ENCODE peak calls at places on chromosomes 1 and 21, in four cellular contexts. L, C, H and I are unnamed samples.

GRCh38 chr1:4176841-4177240 is 276.8 kb upstream of the C1orf174 start:
- DNase-seq in L (no peak), C (no peak), H (no peak), I (no peak)

GRCh38 chr1:50531027-50531426 is 107.8 kb upstream of the DMRTA2 start:
- DNase-seq in L (no peak), C (no peak), H (no peak), I (no peak)

GRCh38 chr1:82695443-82695842 is 894.7 kb downstream of the ADGRL2 start:
- DNase-seq in L (no peak), C (no peak), H (no peak), I (no peak)

GRCh38 chr21:44354775-44355771 is 1.7 kb downstream of the TRPM2 start:
- DNase-seq in L (peak), C (no peak), H (peak), I (no peak)

GRCh38 chr1:28737245-28738137 is 751 bp downstream of the YTHDF2 start:
- DNase-seq in L (no peak), C (peak), H (peak), I (peak)

GRCh38 chr1:1841575-1841991 is 49.3 kb downstream of the GNB1 start:
- DNase-seq in L (no peak), C (no peak), H (no peak), I (no peak)

GRCh38 chr1:67290236-67290635 is 17.4 kb upstream of the IL12RB2 start:
- DNase-seq in L (no peak), C (no peak), H (no peak), I (no peak)

GRCh38 chr1:78303620-78304019 is 187.2 kb upstream of the PTGFR start:
- DNase-seq in L (no peak), C (no peak), H (no peak), I (no peak)

GRCh38 chr1:46480959-46481646 is 8.5 kb upstream of the DMBX1 start:
- DNase-seq in L (no peak), C (peak), H (no peak), I (no peak)

GRCh38 chr1:19203440-19203839 is 6.6 kb downstream of the UBR4 start:
- DNase-seq in L (no peak), C (no peak), H (no peak), I (no peak)

GRCh38 chr1:110433213-110433612 is 17.7 kb upstream of the PROK1 start:
- DNase-seq in L (no peak), C (peak), H (no peak), I (no peak)

GRCh38 chr1:103266036-103266435 is 157.7 kb upstream of the COL11A1 start:
- DNase-seq in L (no peak), C (no peak), H (no peak), I (no peak)
- TF ChIP-seq CREM in L (no peak), C (no peak), H (no peak), I (no peak)

DNA sequence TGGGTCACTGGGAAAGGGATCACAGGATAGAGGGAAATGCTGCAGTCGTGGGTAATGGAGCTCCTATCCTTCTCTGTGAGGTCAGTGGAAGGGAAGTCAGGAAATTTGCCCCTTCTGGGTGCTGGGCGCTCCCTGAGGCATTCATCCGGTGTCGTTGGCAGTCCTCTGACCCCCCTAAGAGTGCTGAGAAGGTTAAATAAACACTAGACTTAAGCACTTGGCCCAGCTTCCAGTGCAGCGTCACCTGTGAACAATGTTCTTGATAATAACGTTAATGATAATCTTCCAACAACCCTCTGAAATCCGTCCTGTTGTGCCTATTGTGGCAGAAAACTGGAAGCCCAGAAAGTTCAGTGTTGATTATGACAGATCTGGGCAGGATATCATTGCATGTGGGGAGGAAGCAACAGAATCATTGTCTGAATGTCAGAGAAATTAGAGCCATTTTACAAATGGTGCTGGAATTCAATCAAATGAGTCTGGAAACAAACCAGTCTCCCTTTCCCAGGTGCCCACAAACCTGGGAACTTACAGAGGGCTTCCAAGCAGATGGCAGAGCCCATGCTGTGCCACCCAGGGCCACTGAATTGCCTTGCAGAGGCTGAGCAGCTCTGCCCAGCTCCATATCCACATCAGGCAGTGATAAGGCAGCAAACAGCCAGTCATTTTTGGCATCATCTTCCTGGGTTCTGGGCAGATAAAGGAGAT is 216.8 kb downstream of the KAZN start:
- DNase-seq in L (no peak), C (no peak), H (no peak), I (no peak)
- TF ChIP-seq ETV6 in L (no peak), C (no peak), H (no peak), I (no peak)

DNA sequence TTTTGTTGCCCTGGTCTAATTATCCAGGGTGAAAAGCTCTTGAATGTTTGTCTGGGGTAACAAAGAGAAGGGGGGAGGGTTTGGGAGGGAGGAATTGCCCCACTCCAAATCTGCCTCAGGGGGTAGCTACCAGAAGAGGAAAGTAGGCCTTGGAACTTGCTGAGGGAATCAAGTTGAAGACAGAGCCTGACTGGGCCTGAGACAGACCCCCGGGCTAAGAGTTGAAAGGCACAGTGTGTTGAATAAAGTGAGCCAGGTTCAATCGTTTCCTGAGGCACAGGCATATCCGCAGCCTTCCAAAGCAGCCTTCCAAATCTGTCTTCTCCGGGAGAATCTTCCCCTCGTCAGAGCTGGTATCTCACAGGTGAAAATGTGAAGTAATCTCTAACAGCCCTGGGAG is 96.6 kb downstream of the LRIG2 start:
- DNase-seq in L (no peak), C (no peak), H (no peak), I (no peak)
- TF ChIP-seq TCF7 in L (no peak), C (no peak), H (no peak), I (no peak)

DNA sequence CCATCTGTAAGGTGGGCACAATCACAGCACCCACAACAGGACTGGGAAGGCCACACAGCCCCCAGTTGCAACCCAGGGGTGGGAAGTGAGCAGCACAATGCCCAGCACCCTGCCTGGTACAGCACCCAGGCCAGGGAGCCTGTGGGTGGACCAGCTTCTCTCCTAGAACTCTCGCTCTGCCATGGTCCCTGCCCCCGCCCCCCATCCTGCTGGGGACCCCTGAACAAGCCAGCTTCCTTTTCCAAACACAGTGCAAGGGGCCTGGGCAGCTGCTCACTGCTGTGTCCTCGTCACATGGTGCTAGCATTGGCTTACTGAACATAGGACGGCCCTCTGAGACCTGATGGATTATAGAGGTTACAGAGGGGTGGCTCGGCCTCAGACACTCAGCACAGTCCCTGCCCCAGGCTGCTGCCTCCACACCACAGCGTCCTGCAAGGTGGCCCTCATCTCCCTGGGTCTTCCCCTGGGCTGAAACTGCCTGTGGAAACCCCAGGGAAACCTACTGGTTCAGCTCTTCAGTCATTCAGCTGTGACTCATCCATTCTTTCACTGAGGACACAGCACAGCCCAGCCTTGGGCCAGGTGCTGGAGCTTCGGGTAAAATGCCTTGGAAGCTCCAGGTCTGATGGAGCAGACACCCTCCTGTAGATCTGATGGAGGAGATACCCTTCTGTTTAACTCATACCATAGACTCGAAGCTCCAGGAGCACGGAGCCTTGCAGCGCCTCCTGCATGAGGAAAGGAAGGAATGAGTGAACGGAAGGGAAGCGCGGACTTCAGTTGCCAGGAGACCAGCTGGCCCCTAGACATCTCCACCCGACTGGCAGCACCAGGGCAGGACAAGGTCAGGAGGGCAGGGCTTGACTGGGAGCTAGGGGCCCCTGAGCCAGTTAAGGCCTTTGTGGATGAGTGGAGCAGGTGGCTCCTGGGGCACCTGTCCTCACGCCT is 8.1 kb upstream of the PRDM16 start:
- DNase-seq in L (no peak), C (no peak), H (no peak), I (no peak)
- TF ChIP-seq CREM in L (no peak), C (no peak), H (no peak), I (no peak)

GRCh38 chr1:224380003-224380402 is 23.3 kb downstream of the CNIH4 start:
- DNase-seq in L (peak), C (no peak), H (no peak), I (no peak)
- TF ChIP-seq ETV6 in L (no peak), C (no peak), H (no peak), I (no peak)

GRCh38 chr1:172616646-172617045 is 42.3 kb upstream of the FASLG start:
- DNase-seq in L (no peak), C (no peak), H (no peak), I (no peak)
- TF ChIP-seq TCF7 in L (no peak), C (no peak), H (no peak), I (no peak)

DNA sequence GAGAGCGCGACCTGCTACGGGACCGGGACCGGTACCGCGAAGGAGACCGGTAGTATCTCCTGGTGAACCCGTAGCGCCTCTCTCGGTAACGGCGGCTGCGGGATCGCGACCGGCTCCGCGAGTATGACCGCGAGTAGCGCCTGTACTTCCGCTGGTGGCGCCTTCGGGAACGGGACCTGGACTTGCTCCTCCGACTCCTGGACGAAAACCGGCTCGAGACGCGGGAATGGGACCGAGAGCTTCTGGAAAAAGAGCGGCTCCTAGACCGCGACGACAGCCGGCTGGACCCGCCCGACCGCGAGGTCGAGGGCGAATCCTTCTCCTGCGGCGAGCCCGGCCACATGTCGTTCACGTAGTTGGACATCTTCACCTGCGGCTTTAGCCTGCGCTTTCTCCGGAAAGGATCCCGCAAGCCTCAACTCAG is 642 bp downstream of the RSRP1 start:
- DNase-seq in L (no peak), C (no peak), H (no peak), I (peak)
- TF ChIP-seq CREM in L (no peak), C (no peak), H (no peak), I (no peak)

GRCh38 chr21:37547615-37547975 is 181.0 kb downstream of the DYRK1A start:
- DNase-seq in L (no peak), C (no peak), H (no peak), I (no peak)

GRCh38 chr21:37546299-37546908 is 179.8 kb downstream of the DYRK1A start:
- DNase-seq in L (no peak), C (no peak), H (no peak), I (no peak)

GRCh38 chr21:37548521-37548981 is 182.0 kb downstream of the DYRK1A start:
- DNase-seq in L (no peak), C (no peak), H (no peak), I (no peak)

GRCh38 chr21:37550618-37551405 is 184.2 kb downstream of the DYRK1A start:
- DNase-seq in L (no peak), C (peak), H (no peak), I (no peak)

GRCh38 chr21:37546949-37547614 is 180.5 kb downstream of the DYRK1A start:
- DNase-seq in L (no peak), C (no peak), H (no peak), I (no peak)
- TF ChIP-seq ETV6 in L (no peak), C (no peak), H (no peak), I (no peak)

GRCh38 chr1:203661572-203661971 is 34.9 kb downstream of the ATP2B4 start:
- DNase-seq in L (no peak), C (no peak), H (peak), I (no peak)
- TF ChIP-seq TCF7 in L (no peak), C (no peak), H (no peak), I (no peak)